ENCODE peak calls at places on chromosomes 4 and X, in eight cellular contexts. N is CD8-positive, alpha-beta memory T cell; W is effector memory CD4-positive, alpha-beta T cell; F is lung; U is thoracic aorta; J is right cardiac atrium; R is ascending aorta; X is HepG2. P is an unnamed sample.

GRCh38 chr4:108683479-108683878 is 33.1 kb downstream of the OSTC start:
- DNase-seq in W (no peak), R (no peak), U (no peak), J (no peak), X (peak), N (no peak), F (no peak), P (no peak)

GRCh38 chr4:189302719-189303118 is 638.0 kb upstream of the FRG1 start:
- DNase-seq in R (no peak), X (no peak), U (no peak), F (no peak), N (no peak), W (no peak), J (no peak), P (no peak)

GRCh38 chr4:76610751-76611150 is 175.7 kb downstream of the SHROOM3 start:
- DNase-seq in R (no peak), N (no peak), X (no peak), F (no peak), W (no peak), J (no peak), U (no peak), P (no peak)

GRCh38 chr4:61950625-61951024 is 750.5 kb downstream of the ADGRL3 start:
- DNase-seq in J (no peak), W (no peak), N (no peak), R (no peak), X (no peak), F (no peak), U (no peak), P (no peak)

GRCh38 chr4:3108211-3108610 is 33.7 kb downstream of the HTT start:
- DNase-seq in N (no peak), W (no peak), X (no peak), J (no peak), F (no peak), U (no peak), R (no peak), P (no peak)

GRCh38 chr4:184534511-184535391 is 60.4 kb upstream of the IRF2 start:
- DNase-seq in W (no peak), F (no peak), J (no peak), X (peak), U (no peak), N (peak), R (no peak), P (no peak)

GRCh38 chr4:44859477-44859876 is 133.1 kb upstream of the GNPDA2 start:
- DNase-seq in F (no peak), W (no peak), U (no peak), X (no peak), N (no peak), R (no peak), J (no peak), P (no peak)

GRCh38 chr4:186946682-186947294 is 223.1 kb upstream of the FAT1 start:
- DNase-seq in R (no peak), N (no peak), J (no peak), X (peak), F (no peak), U (no peak), W (no peak), P (no peak)

GRCh38 chr4:625631-626031 is 258 bp downstream of the PDE6B start:
- DNase-seq in U (no peak), J (no peak), F (no peak), W (no peak), R (no peak), X (no peak), N (no peak), P (no peak)

GRCh38 chr4:54099287-54099958 is 540 bp upstream of the GSX2 start:
- DNase-seq in F (no peak), X (no peak), U (no peak), W (no peak), R (no peak), N (no peak), J (no peak), P (no peak)

GRCh38 chrX:66914082-66914481 is 275.2 kb upstream of the EDA2R start:
- DNase-seq in R (peak), F (peak), W (no peak), N (no peak), X (peak), J (no peak), U (peak), P (no peak)

GRCh38 chr4:188015025-188015778 is 19.6 kb downstream of the ZFP42 start:
- DNase-seq in U (no peak), N (no peak), F (no peak), R (no peak), W (no peak), X (no peak), J (no peak), P (no peak)

GRCh38 chr4:173498771-173499170 is 31.3 kb downstream of the HAND2 start:
- DNase-seq in W (no peak), R (no peak), U (no peak), F (no peak), J (no peak), X (no peak), N (no peak), P (no peak)

GRCh38 chr4:78693777-78694456 is 82.2 kb upstream of the BMP2K start:
- DNase-seq in F (no peak), J (peak), N (no peak), W (no peak), X (no peak), U (no peak), R (no peak), P (no peak)

GRCh38 chr4:140084426-140084825 is 69.6 kb downstream of the MAML3 start:
- DNase-seq in W (no peak), U (no peak), X (no peak), N (no peak), F (no peak), R (no peak), J (no peak), P (no peak)

GRCh38 chrX:149630681-149631292 is 805 bp downstream of the TMEM185A start:
- DNase-seq in W (no peak), U (no peak), J (no peak), X (peak), F (no peak), N (no peak), R (no peak), P (no peak)

GRCh38 chr4:158786155-158786581 is 17.3 kb downstream of the FNIP2 start:
- DNase-seq in X (no peak), J (no peak), F (no peak), U (no peak), W (no peak), N (no peak), R (no peak), P (no peak)

GRCh38 chrX:70497026-70497425 is 52.4 kb downstream of the DLG3 start:
- DNase-seq in J (no peak), F (no peak), N (no peak), U (no peak), X (no peak), R (no peak), W (no peak), P (no peak)

DNA sequence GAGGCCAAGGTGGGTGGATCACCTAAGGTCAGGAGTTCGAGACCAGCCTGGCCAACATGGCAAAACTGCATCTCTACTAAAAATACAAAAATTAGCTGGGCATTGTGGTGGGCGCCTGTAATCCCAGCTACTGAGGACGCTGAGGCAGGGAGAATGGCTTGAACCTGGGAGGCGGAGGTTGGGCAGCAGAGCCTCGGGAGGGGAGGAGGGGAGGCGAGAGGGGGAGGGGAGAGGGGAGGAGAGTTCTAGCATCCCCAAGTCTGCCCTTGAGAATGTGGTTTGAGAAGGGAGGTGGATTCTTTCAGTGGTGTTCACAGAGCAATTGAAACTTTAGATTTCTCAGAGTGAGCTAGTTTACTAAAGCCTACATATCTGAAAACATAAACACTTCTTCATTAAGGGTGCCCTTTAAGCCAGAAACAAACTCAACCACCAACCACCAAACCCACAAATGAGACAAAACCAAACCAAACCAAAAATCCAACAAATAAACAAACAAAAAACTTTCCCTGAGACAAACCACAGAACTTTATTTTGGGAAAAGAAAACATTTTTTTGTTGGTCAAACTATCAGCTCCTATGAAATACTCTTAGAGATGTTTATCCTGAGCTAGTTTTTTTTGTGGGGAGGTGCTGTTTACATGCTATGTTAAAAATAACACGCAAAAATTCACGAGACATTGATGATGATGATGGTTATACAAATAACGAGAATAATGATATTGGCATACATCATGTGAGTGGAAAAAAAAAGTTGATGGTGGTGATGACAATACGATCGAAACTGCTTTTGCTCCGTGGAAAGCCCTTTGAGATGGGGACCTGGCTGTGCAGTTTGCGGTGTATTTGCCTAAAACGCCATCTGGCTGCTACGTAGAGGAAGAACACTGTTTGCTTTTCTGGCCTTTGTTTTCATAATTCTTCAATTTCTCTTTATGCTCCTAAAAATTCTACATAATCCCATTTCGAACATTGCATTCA is 98.2 kb upstream of the PRKX start:
- DNase-seq in F (no peak), U (no peak), R (no peak), W (peak), N (peak), J (peak), X (peak), P (peak)
- H3K27ac ChIP-seq in F (no peak), U (no peak), R (no peak), W (no peak), N (no peak), J (no peak), X (no peak), P (no peak)

GRCh38 chr4:113741971-113742370 is 19.6 kb downstream of the CAMK2D start:
- DNase-seq in W (no peak), J (no peak), R (no peak), X (no peak), F (no peak), U (no peak), N (no peak), P (no peak)
- H3K27ac ChIP-seq in W (no peak), J (no peak), R (peak), X (no peak), F (no peak), U (peak), N (no peak), P (no peak)

DNA sequence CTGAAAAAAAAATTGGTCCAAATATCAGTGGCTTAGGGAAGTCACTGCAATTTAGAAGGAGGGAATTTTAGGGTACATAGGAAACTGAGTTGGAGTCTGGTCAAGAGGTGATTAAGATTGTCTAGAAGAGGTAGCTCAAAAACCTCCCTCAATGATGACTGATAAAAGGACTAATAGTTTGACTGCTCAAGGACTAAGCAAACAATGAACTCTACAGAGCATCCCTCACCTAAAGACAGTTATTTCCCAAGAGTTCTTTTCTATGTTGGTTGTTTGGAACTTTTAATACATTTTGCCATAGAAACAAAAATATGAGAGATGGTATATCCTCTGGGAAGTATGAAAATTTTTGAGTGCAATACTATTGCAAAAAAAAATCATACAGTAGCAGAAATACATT is 35.7 kb downstream of the MAOB start:
- DNase-seq in N (no peak), W (no peak), X (peak), U (no peak), F (no peak), J (no peak), R (no peak), P (no peak)
- H3K27ac ChIP-seq in N (no peak), W (no peak), X (no peak), U (no peak), F (no peak), J (no peak), R (no peak), P (no peak)

GRCh38 chr4:182770969-182771330 is 146.2 kb downstream of the DCTD start:
- DNase-seq in R (no peak), W (no peak), F (no peak), J (no peak), U (no peak), X (peak), N (no peak), P (no peak)
- H3K27ac ChIP-seq in R (no peak), W (no peak), F (no peak), J (no peak), U (no peak), X (no peak), N (no peak), P (no peak)

DNA sequence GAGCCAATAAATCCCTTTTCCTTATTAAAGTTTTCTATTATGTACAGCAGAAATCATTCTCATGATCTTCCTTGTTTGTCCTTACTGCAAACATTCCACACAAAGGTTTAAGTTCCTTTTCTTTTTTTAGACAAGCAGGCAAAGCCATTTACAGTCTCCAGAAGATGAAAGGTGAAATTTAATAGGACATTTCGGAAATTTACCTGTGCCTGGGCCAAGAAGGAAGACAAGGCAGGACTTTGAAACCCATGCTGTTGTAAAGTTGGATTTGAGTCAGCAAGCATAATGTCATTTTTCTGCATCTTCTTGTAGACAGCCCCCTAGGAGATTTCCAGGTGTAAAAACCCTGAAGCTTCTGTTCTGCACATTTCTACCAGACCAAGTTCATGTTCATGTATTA is 188.1 kb downstream of the PAPSS1 start:
- DNase-seq in J (no peak), U (no peak), N (no peak), W (no peak), R (no peak), F (no peak), X (no peak), P (no peak)
- H3K27ac ChIP-seq in J (no peak), U (no peak), N (no peak), W (no peak), R (no peak), F (no peak), X (no peak), P (no peak)

DNA sequence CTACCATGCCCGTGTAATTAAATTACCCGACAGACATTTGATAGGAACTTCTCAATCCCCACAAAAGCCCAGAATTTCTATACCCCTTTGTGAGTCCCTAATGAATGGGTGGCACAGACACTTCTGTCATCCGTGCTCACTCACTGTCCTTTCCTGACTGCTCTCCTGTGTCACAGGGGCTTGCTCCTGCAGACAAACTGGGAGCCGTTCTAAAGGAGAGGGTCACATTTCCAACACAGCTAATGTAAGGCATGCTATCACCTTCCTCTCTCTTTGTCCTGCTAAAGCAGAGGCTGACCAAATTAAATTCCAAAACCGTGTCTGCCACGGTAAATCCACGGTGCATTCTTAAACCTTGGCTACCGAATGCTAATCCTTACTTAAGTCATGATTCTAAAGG is 108.6 kb upstream of the MID1 start:
- DNase-seq in F (no peak), J (no peak), R (no peak), X (no peak), N (no peak), U (no peak), W (no peak), P (no peak)
- H3K27ac ChIP-seq in F (no peak), J (no peak), R (no peak), X (no peak), N (no peak), U (no peak), W (no peak), P (no peak)

DNA sequence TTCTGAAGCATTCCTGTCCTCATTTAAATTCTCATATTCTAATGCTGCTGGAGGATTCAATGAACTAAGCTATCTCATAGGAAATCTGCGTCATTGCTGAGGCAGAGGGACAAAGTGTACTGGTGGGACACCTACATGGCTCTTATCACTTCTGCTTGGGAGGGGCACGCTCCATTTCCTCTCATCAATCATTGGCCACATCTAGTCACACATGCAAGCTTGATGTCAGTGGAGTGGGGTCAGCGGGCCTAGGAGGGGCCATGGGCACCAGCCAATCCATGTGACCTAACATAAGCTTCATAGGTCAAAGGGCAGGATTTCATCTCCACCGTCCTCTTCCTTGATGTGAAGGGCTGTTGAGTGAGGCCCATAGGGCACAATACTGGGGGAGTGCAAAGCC is 21.4 kb downstream of the BEX3 start:
- DNase-seq in X (no peak), F (no peak), U (no peak), R (no peak), N (no peak), W (no peak), J (no peak), P (no peak)
- H3K27ac ChIP-seq in X (no peak), F (no peak), U (no peak), R (no peak), N (no peak), W (no peak), J (no peak), P (no peak)

GRCh38 chrX:17597836-17598434 is 139.4 kb upstream of the SCML1 start:
- DNase-seq in F (peak), N (no peak), U (peak), J (peak), X (no peak), W (no peak), R (peak), P (peak)

GRCh38 chrX:17592117-17592516 is 145.2 kb upstream of the SCML1 start:
- DNase-seq in X (no peak), W (no peak), U (no peak), R (no peak), N (no peak), F (no peak), J (no peak), P (no peak)

GRCh38 chrX:17596546-17597205 is 140.6 kb upstream of the SCML1 start:
- DNase-seq in N (no peak), U (no peak), F (no peak), R (no peak), W (no peak), X (no peak), J (no peak), P (no peak)

GRCh38 chrX:17596051-17596450 is 141.2 kb upstream of the SCML1 start:
- DNase-seq in F (no peak), N (no peak), J (no peak), X (no peak), R (no peak), W (no peak), U (no peak), P (no peak)

GRCh38 chrX:17595456-17596035 is 141.7 kb upstream of the SCML1 start:
- DNase-seq in W (no peak), U (no peak), X (no peak), F (no peak), R (no peak), N (no peak), J (no peak), P (no peak)
- H3K27ac ChIP-seq in W (no peak), U (peak), X (no peak), F (no peak), R (peak), N (no peak), J (no peak), P (no peak)

GRCh38 chrX:72169008-72169728 is 12.4 kb upstream of the PIN4 start:
- DNase-seq in F (no peak), U (no peak), W (peak), X (no peak), J (no peak), R (no peak), N (peak), P (no peak)
- H3K27ac ChIP-seq in F (no peak), U (no peak), W (peak), X (no peak), J (no peak), R (no peak), N (peak), P (no peak)

GRCh38 chrX:23982891-23983290 is 44.1 kb downstream of the KLHL15 start:
- DNase-seq in X (no peak), U (no peak), J (no peak), N (no peak), R (no peak), W (no peak), F (no peak), P (no peak)

GRCh38 chrX:23980063-23980462 is 46.9 kb downstream of the KLHL15 start:
- DNase-seq in X (no peak), N (no peak), W (no peak), F (no peak), U (no peak), J (no peak), R (no peak), P (no peak)

GRCh38 chrX:23981222-23981621 is 45.8 kb downstream of the KLHL15 start:
- DNase-seq in W (no peak), F (no peak), U (no peak), X (no peak), J (no peak), R (no peak), N (no peak), P (no peak)

DNA sequence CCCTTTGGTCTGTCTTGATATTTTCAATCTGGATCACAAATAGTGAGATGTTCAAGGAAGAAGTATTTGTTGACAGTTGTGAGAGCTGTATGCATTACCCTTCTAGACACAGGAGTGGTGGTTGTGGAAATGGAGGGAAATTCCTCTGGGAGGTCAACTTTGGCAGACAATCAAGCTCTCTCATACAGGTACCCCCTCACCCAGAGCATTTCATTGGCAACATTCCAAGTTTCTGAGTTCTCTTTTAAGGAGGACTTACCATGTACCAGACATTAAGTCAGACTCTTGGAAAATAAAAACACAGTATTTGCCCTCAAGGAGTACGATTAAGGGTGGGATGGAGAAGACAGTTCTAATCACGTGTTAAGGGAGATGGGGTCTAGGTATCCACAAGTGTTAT is 45.3 kb downstream of the KLHL15 start:
- DNase-seq in J (no peak), X (no peak), U (no peak), R (no peak), F (no peak), N (no peak), W (no peak), P (no peak)
- H3K27ac ChIP-seq in J (no peak), X (no peak), U (no peak), R (no peak), F (no peak), N (no peak), W (no peak), P (no peak)

P was measured in breast epithelium.